ENCODE peak calls at places on chromosomes 6 and 20, in four cellular contexts. O is EL, U is BJ, Q is tibial artery. D is an unnamed sample.

GRCh38 chr6:42978487-42978792 is 541 bp downstream of the PEX6 start:
- DNase-seq in U (no peak), Q (no peak), O (peak), D (peak)

GRCh38 chr20:25508083-25508770 is 77.1 kb downstream of the NINL start:
- DNase-seq in Q (no peak), U (peak), O (peak), D (peak)

GRCh38 chr6:27814665-27815424 is 97.4 kb downstream of the OR2B2 start:
- DNase-seq in U (peak), O (peak), Q (no peak), D (peak)

GRCh38 chr6:79468116-79468515 is 69.1 kb downstream of the LCA5 start:
- DNase-seq in U (no peak), O (peak), Q (no peak), D (no peak)

GRCh38 chr20:11912013-11912663 is 5.6 kb upstream of the BTBD3 start:
- DNase-seq in Q (no peak), O (no peak), U (no peak), D (no peak)

GRCh38 chr6:36364669-36365479 is 22.6 kb downstream of the ETV7 start:
- DNase-seq in U (no peak), Q (no peak), O (peak), D (peak)

GRCh38 chr20:57922701-57923100 is 212.9 kb upstream of the PMEPA1 start:
- DNase-seq in U (no peak), O (no peak), Q (no peak), D (no peak)

GRCh38 chr6:161743526-161744196 is 469.8 kb upstream of the AGPAT4 start:
- DNase-seq in U (no peak), O (no peak), Q (no peak), D (no peak)

GRCh38 chr20:49631074-49631716 is 63.3 kb upstream of the PTGIS start:
- DNase-seq in O (no peak), U (no peak), Q (no peak), D (peak)

GRCh38 chr6:42406296-42407280 is 45.1 kb downstream of the TRERF1 start:
- DNase-seq in U (no peak), Q (no peak), O (peak), D (no peak)

GRCh38 chr20:58309607-58310290 is at the start of gene RAB22A:
- DNase-seq in O (peak), Q (peak), U (no peak), D (peak)

GRCh38 chr6:161204866-161205557 is 68.8 kb downstream of the AGPAT4 start:
- DNase-seq in O (no peak), U (no peak), Q (no peak), D (no peak)

GRCh38 chr6:95120984-95121383 is 456.4 kb upstream of the MANEA start:
- DNase-seq in O (no peak), Q (no peak), U (no peak), D (no peak)

GRCh38 chr6:113875470-113875869 is 18.3 kb downstream of the MARCKS start:
- DNase-seq in Q (no peak), O (peak), U (no peak), D (no peak)

GRCh38 chr6:158819213-158819976 is at the start of gene EZR:
- DNase-seq in O (peak), Q (peak), U (no peak), D (peak)

GRCh38 chr20:24034820-24035219 is 46.2 kb upstream of the GGTLC1 start:
- DNase-seq in U (no peak), Q (no peak), O (no peak), D (peak)

GRCh38 chr6:21395121-21395520 is 198.4 kb upstream of the SOX4 start:
- DNase-seq in Q (no peak), U (no peak), O (peak), D (no peak)

GRCh38 chr6:148747145-148747492 is 289 bp downstream of the UST start:
- DNase-seq in U (no peak), O (peak), Q (peak), D (peak)

D was measured in body of pancreas.